ENCODE peak calls at places on chromosomes 7 and 10, in four cellular contexts. B is endothelial cell of umbilical vein, Q is H1, O is GM12891. D is an unnamed sample.

GRCh38 chr7:87154166-87154565 is 1.9 kb downstream of the DMTF1 start:
- DNase-seq in B (no peak), Q (no peak), O (no peak), D (no peak)

GRCh38 chr7:2819954-2820397 is 24.1 kb downstream of the GNA12 start:
- DNase-seq in B (no peak), Q (no peak), O (no peak), D (no peak)

GRCh38 chr7:98856021-98856422 is 13.8 kb downstream of the TMEM130 start:
- DNase-seq in B (no peak), Q (no peak), O (no peak), D (no peak)

GRCh38 chr7:109641445-109641844 is 1071.8 kb downstream of the DNAJB9 start:
- DNase-seq in B (no peak), Q (no peak), O (no peak), D (no peak)

GRCh38 chr7:6705959-6706665 is 635 bp downstream of the ZNF12 start:
- DNase-seq in B (peak), Q (no peak), O (peak), D (no peak)

GRCh38 chr7:142637240-142637639 is 112.0 kb upstream of the PRSS1 start:
- DNase-seq in B (no peak), Q (no peak), O (no peak), D (no peak)

GRCh38 chr10:28915989-28916588 is 238.8 kb downstream of the BAMBI start:
- DNase-seq in B (no peak), Q (no peak), O (no peak), D (no peak)

GRCh38 chr7:105376901-105377533 is 11.7 kb downstream of the SRPK2 start:
- DNase-seq in B (no peak), Q (no peak), O (no peak), D (no peak)

GRCh38 chr7:151244156-151244870 is 4.2 kb downstream of the SMARCD3 start:
- DNase-seq in B (peak), Q (peak), O (peak), D (no peak)

GRCh38 chr7:157502701-157503111 is 165.9 kb downstream of the DNAJB6 start:
- DNase-seq in B (peak), Q (peak), O (no peak), D (no peak)

GRCh38 chr7:70679666-70680065 is 452.3 kb upstream of the GALNT17 start:
- DNase-seq in B (no peak), Q (no peak), O (no peak), D (no peak)

GRCh38 chr10:131128731-131129130 is 182.8 kb downstream of the TCERG1L start:
- DNase-seq in B (no peak), Q (no peak), O (no peak), D (no peak)

GRCh38 chr10:71443676-71444075 is 47.0 kb downstream of the CDH23 start:
- DNase-seq in B (no peak), Q (no peak), O (no peak), D (no peak)

GRCh38 chr7:38796636-38797501 is 112.1 kb downstream of the VPS41 start:
- DNase-seq in B (peak), Q (peak), O (no peak), D (no peak)

GRCh38 chr10:102578782-102579181 is 65.5 kb upstream of the TRIM8 start:
- DNase-seq in B (no peak), Q (no peak), O (no peak), D (no peak)

GRCh38 chr7:27901028-27901760 is 161.2 kb downstream of the TAX1BP1 start:
- DNase-seq in B (peak), Q (no peak), O (peak), D (peak)

GRCh38 chr7:18125536-18125935 is 97.9 kb upstream of the PRPS1L1 start:
- DNase-seq in B (peak), Q (no peak), O (no peak), D (no peak)

GRCh38 chr10:18516851-18517250 is 134.5 kb downstream of the NSUN6 start:
- DNase-seq in B (no peak), Q (no peak), O (no peak), D (no peak)

GRCh38 chr10:116636976-116637375 is 16.2 kb downstream of the PNLIPRP2 start:
- DNase-seq in B (no peak), Q (no peak), O (no peak), D (no peak)

GRCh38 chr10:69492091-69492745 is 41.0 kb downstream of the TSPAN15 start:
- DNase-seq in B (no peak), Q (no peak), O (no peak), D (no peak)

GRCh38 chr7:1433128-1433920 is 25.9 kb downstream of the MICALL2 start:
- DNase-seq in B (no peak), Q (no peak), O (no peak), D (no peak)

GRCh38 chr10:77641788-77642397 is 4.3 kb upstream of the KCNMA1 start:
- DNase-seq in B (peak), Q (peak), O (peak), D (no peak)

GRCh38 chr7:105723582-105723981 is 142.3 kb upstream of the EFCAB10 start:
- DNase-seq in B (no peak), Q (no peak), O (no peak), D (no peak)

GRCh38 chr7:128145191-128145590 is 95.9 kb upstream of the LEP start:
- DNase-seq in B (no peak), Q (peak), O (no peak), D (no peak)

GRCh38 chr10:130658687-130659290 is 522.6 kb downstream of the GLRX3 start:
- DNase-seq in B (no peak), Q (no peak), O (no peak), D (no peak)

GRCh38 chr10:116705498-116705897 is 36.9 kb downstream of the HSPA12A start:
- DNase-seq in B (no peak), Q (no peak), O (no peak), D (no peak)

GRCh38 chr7:42915356-42915755 is 3.5 kb upstream of the C7orf25 start:
- DNase-seq in B (no peak), Q (no peak), O (no peak), D (no peak)

GRCh38 chr7:130292682-130293257 is at the start of gene CPA4:
- DNase-seq in B (peak), Q (no peak), O (no peak), D (no peak)

GRCh38 chr7:100969066-100969615 is at the start of gene MUC12:
- DNase-seq in B (no peak), Q (no peak), O (no peak), D (no peak)

GRCh38 chr7:73555411-73555982 is 2.0 kb downstream of the BCL7B start:
- DNase-seq in B (peak), Q (no peak), O (no peak), D (no peak)

GRCh38 chr7:78530351-78530750 is 731.8 kb downstream of the PHTF2 start:
- DNase-seq in B (peak), Q (no peak), O (no peak), D (no peak)

GRCh38 chr7:67654622-67655021 is 658.0 kb downstream of the TYW1 start:
- DNase-seq in B (no peak), Q (no peak), O (no peak), D (no peak)

GRCh38 chr10:13422800-13423199 is 74.7 kb upstream of the SEPHS1 start:
- DNase-seq in B (no peak), Q (no peak), O (no peak), D (no peak)

GRCh38 chr7:139673230-139673629 is 104.6 kb downstream of the HIPK2 start:
- DNase-seq in B (no peak), Q (no peak), O (peak), D (no peak)

GRCh38 chr7:69358163-69358821 is 240.0 kb upstream of the AUTS2 start:
- DNase-seq in B (no peak), Q (no peak), O (no peak), D (no peak)

GRCh38 chr7:16433568-16434122 is 12.3 kb upstream of the CRPPA start:
- DNase-seq in B (no peak), Q (no peak), O (no peak), D (no peak)

DNA sequence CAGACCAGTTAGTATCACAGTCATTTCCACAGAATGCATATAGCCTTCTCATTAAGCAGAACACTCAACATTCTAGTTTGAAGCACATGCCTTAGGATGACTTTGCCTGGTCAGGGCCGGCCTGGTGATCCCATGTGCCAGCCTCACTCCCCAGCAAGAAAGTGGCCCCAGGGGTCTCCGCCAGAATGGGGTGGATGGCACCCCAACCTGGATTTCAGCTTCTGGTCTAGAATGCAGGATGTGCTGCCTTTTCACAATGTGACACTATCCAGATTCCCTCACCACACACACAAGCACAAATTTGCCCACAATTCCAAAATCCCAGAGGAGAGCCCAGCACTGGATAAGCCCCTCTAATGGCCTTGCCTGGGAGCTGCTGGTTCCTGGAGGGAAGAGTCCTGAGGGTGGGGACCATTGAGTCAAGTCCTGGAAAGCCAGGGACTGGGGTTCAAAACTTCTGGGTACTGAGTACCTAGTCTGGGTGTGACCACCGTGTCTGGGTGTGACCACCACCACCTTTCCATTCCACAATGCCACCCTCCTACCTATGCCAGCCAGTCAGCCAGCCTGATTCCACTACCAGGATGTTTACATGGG is 41.5 kb upstream of the GPAM start:
- DNase-seq in B (no peak), Q (no peak), O (no peak), D (no peak)
- TF ChIP-seq POLR2AphosphoS5 in B (no peak), Q (no peak), O (no peak), D (no peak)

GRCh38 chr7:37107047-37107446 is 341.6 kb downstream of the ELMO1 start:
- DNase-seq in B (no peak), Q (no peak), O (no peak), D (no peak)
- TF ChIP-seq POLR2AphosphoS5 in B (no peak), Q (no peak), O (no peak), D (no peak)

DNA sequence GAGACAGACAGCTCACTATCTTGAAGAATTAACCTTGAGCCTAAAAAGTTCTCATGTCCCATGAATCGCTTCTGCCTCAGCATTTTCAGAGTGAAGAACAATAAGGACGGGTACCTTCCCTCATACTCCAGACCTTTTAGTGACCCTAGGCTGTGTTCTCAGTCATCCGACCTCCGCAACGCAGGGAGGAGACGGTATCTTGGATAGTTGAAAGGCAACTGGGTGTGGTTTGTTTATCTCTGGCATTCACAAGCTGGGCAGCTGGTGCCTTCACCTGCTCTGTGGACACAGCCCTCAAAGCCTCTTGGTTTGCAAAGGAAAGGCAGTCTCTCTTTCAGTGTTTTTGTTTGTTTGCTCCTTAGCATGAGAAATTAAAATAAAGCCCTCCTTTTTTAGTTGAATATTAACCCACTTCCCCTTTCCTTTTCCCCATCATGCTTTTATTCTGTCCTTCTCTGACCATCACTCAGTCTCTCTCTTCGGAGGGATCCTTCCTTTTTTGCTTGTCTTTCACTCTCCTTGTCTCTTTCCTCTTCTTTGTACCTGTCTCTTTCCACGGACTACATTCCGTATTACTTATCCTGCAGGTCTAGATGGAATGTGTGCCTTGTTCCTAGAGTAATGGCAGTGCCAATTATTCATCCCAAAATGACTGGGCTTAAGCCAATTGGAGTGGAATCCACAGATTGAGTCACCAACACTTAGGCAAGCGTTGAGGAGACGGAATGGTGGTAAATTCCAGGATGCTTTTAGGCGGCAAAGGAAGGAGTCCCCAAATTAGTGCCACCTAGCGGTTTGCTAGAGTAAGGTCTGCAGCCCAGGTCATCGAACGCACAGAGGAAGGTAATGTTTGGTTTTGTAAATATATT is 45.8 kb downstream of the PRR15 start:
- DNase-seq in B (peak), Q (peak), O (no peak), D (no peak)
- TF ChIP-seq POLR2AphosphoS5 in B (no peak), Q (no peak), O (no peak), D (no peak)

DNA sequence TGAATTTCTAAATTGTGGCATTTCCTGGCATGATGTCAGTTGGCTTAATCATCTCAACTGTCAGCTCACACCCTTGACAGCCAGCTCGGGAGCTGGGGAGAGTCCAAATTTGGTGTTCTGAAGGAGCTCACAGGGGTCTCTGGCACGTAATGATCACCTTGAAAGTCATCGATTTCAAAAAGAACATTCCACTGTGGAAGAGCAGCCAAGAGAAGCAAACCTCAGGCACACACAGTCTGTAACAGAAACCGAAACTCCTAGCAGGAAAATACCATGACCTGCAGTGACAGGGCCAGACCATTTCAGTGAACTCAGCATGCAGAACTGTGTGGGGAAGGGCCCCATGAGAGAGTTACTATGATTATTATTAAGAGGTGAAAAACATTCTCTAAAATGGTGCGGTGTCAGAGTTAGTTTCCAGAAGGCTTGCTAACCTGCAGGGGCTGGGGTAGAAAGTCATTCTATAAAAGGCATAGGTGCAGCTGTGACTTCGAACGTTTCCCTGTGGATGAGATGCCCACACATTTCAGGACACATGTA is 26.4 kb upstream of the KLF6 start:
- DNase-seq in B (peak), Q (no peak), O (no peak), D (peak)
- TF ChIP-seq POLR2AphosphoS5 in B (peak), Q (no peak), O (no peak), D (no peak)

DNA sequence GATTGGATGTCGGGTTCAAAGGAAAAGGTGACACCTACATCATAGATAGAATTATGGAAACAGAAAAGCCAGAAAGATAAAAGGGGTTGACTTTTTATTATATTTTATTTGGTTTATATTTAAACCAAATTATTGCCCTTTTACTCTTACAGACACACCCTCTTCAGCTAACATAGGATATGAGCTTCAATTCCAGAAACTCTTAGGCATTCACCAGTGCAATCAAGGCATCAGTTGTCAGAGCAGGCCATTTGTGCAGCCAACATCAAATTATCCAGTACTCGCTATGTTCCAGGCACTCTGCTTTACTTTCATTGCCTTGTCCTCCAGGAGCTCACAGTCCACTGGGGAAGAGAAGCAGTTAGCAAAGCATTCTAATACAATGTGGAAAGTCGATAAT is 347.5 kb downstream of the TFEC start:
- DNase-seq in B (no peak), Q (no peak), O (no peak), D (no peak)
- TF ChIP-seq POLR2AphosphoS5 in B (no peak), Q (no peak), O (no peak), D (no peak)

GRCh38 chr7:3916146-3916545 is 615.1 kb downstream of the SDK1 start:
- DNase-seq in B (peak), Q (no peak), O (no peak), D (no peak)

GRCh38 chr7:3915337-3915865 is 614.3 kb downstream of the SDK1 start:
- DNase-seq in B (no peak), Q (no peak), O (no peak), D (no peak)

GRCh38 chr7:3912291-3912690 is 611.2 kb downstream of the SDK1 start:
- DNase-seq in B (no peak), Q (no peak), O (no peak), D (no peak)

GRCh38 chr7:3911685-3912084 is 610.6 kb downstream of the SDK1 start:
- DNase-seq in B (no peak), Q (no peak), O (no peak), D (no peak)

DNA sequence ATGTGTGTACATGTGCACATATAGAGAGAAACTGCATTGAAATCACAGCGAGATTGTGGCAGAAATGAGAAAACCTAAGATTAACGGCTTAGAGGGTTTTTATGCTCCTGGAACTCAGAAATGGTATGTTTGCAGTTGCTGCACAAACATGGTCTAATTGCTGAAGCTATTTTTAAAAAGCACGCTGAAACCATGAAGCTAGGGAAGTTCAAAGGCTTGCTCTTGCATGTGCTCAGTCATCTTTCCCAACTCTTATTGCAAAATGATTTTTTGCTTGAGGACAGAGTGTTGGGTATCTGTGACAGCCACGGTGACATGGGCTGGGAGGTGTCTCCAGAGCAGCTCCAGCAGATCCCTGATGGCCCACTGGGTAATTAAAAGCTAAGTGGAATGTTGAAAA is 613.3 kb downstream of the SDK1 start:
- DNase-seq in B (no peak), Q (no peak), O (no peak), D (no peak)
- TF ChIP-seq POLR2AphosphoS5 in B (no peak), Q (no peak), O (no peak), D (no peak)

DNA sequence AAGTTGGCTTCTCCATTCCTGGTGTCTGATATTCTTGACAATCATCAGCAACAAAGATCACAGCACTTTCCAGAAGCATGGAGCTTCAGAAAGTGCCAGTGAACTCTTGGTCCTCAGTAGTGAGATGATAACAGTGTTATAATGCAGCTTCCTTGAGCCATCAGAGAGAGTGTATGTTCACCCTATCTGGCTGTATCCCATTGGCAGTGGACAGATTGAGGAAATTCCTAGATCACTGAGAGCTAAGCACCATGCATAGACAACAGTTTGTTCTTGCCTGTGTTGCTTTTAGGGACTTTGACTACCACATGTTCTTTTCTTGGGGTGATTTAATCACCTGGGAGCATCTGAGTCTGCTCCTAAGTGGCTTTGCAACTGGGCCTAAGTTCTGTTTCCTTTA is 14.6 kb upstream of the ZNF282 start:
- DNase-seq in B (no peak), Q (no peak), O (no peak), D (no peak)
- TF ChIP-seq POLR2AphosphoS5 in B (no peak), Q (peak), O (no peak), D (no peak)

D was measured in GM12892.